ENCODE peak calls at places on chromosomes 3 and 15, in four cellular contexts. L is H1, Y is stomach, F is body of pancreas. Z is an unnamed sample.
A peak's percentile ranks its signal among the peaks of the same experiment; 100 is the strongest.

GRCh38 chr3:23602895-23603443 is 202.8 kb upstream of the UBE2E1 start:
- DNase-seq in L (peak; percentile 62), Y (no peak), F (no peak), Z (no peak)

GRCh38 chr15:63156086-63156707 is 1.1 kb downstream of the RPS27L start:
- DNase-seq in L (no peak), Y (no peak), F (no peak), Z (no peak)

GRCh38 chr3:185831990-185832389 is 7.1 kb upstream of the IGF2BP2 start:
- DNase-seq in L (no peak), Y (no peak), F (no peak), Z (no peak)

GRCh38 chr3:76527773-76528172 is 512.1 kb upstream of the ROBO2 start:
- DNase-seq in L (no peak), Y (no peak), F (no peak), Z (no peak)

GRCh38 chr3:122316368-122316767 is 8.7 kb upstream of the CSTA start:
- DNase-seq in L (no peak), Y (no peak), F (no peak), Z (no peak)

GRCh38 chr3:151879684-151880282 is 6.3 kb downstream of the SUCNR1 start:
- DNase-seq in L (no peak), Y (no peak), F (no peak), Z (no peak)

GRCh38 chr3:45417949-45418847 is 29.8 kb downstream of the LARS2 start:
- DNase-seq in L (no peak), Y (peak; percentile 37), F (peak; percentile 38), Z (no peak)

GRCh38 chr15:85334241-85334640 is 46.2 kb upstream of the AKAP13 start:
- DNase-seq in L (no peak), Y (no peak), F (no peak), Z (no peak)

GRCh38 chr3:133927543-133928066 is 31.9 kb upstream of the RAB6B start:
- DNase-seq in L (peak; percentile 87), Y (peak; percentile 61), F (peak; percentile 75), Z (peak; percentile 55)

GRCh38 chr3:52291508-52292181 is 4.0 kb downstream of the GLYCTK start:
- DNase-seq in L (peak; percentile 80), Y (no peak), F (peak; percentile 33), Z (no peak)

DNA sequence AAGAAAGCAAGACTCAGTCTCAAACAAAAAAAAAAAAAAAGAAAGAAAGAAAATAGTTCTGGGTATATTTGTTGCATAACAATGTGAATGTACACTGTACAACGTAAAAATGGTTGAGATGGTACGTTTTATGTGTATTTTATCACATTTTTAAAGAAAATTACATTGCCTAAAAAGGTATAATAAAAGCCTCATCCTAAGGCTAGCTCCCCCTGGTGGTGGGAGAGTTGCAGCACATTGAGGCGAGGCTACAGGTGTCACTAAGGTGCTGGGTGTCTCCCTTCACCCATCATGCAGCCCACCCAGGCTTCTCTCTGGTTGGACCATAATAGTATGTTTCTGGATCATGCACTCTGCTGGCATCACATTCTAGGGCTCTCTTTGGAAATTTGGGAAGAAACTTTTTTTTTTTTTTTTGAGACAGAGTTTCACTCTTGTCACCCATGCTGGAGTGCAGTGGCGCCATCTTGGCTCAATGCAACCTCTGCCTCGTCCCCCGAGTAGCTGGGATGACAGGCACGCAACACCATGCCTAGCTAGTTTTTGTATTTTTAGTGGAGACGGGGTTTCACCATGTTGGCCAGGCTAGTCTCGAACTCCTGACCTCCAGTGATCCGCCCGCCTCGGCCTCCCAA is 12.4 kb upstream of the RAB11A start:
- DNase-seq in L (peak; percentile 83), Y (peak; percentile 83), F (peak; percentile 82), Z (peak; percentile 56)
- TF ChIP-seq CTCF in L (peak; percentile 89), Y (peak; percentile 90), F (peak; percentile 75), Z (peak; percentile 76)

GRCh38 chr3:172751188-172751571 is 654 bp downstream of the ECT2 start:
- DNase-seq in L (no peak), Y (no peak), F (no peak), Z (no peak)

GRCh38 chr3:172750069-172750367 is 508 bp upstream of the ECT2 start:
- DNase-seq in L (no peak), Y (no peak), F (no peak), Z (no peak)

GRCh38 chr3:172750368-172751187 is at the start of gene ECT2:
- DNase-seq in L (peak; percentile 96), Y (peak; percentile 99), F (peak; percentile 99), Z (peak; percentile 98)

GRCh38 chr3:172746476-172746875 is 4.0 kb upstream of the ECT2 start:
- DNase-seq in L (no peak), Y (no peak), F (no peak), Z (no peak)

GRCh38 chr3:172749201-172749965 is 1.1 kb upstream of the ECT2 start:
- DNase-seq in L (no peak), Y (peak; percentile 39), F (peak; percentile 37), Z (peak; percentile 19)
- H3K4me1 ChIP-seq in L (no peaks in the 10 kb centered on the region), Y (peaks cover 44% of the 10 kb centered on the region), F (peaks cover 22% of the 10 kb centered on the region), Z (peaks cover 13% of the 10 kb centered on the region)

DNA sequence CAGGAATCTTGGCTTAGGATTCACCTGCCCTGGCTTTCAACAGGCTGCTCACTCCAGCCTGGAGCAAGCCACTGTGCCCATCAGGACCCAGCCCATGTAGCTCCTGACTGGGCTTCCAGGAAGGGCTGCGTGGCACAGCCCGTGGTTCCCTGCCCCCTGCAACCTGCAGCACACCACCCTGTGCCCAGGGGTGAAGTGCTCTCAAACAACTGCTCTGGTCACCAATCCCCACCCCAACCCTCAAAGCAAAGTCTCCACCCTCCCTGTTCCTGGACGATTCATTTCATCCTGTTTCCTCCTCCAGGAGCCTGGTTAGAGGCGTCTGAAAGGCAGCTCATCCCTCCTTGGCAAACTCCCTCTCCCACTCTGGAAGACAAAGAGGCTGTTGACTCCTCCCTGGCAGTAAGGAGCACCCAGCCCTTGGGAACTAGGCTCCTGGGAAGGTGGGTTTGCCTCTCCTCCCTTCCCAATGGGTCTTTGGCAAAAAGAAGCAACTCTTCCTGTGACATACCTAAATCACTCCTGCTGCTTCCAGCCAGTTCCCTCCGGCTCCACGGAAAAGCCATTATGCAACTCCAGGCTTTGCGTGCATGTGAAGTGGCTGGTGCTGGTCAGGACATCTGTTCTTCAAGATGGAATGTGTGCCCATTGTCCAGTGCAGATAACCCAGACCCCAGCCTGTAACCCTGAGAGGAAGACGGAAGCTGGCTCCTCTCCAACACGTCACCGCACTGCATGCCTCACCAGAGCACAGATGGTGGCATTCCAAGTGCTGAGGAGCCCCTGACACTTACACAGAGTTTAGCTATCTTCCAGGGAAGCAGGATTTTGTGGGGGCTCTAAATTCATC is 29.1 kb upstream of the VIPR1 start:
- DNase-seq in L (no peak), Y (peak; percentile 74), F (peak; percentile 26), Z (no peak)
- TF ChIP-seq POLR2A in L (no peak), Y (no peak), F (no peak), Z (no peak)

GRCh38 chr3:187802203-187802927 is 57.1 kb upstream of the BCL6 start:
- DNase-seq in L (no peak), Y (no peak), F (no peak), Z (no peak)
- TF ChIP-seq CTCF in L (no peak), Y (no peak), F (no peak), Z (no peak)

GRCh38 chr15:60096157-60096556 is 92.0 kb downstream of the FOXB1 start:
- DNase-seq in L (no peak), Y (no peak), F (no peak), Z (no peak)

GRCh38 chr15:60091150-60091549 is 87.0 kb downstream of the FOXB1 start:
- DNase-seq in L (no peak), Y (peak; percentile 76), F (peak; percentile 5), Z (no peak)

GRCh38 chr15:60095711-60096110 is 91.6 kb downstream of the FOXB1 start:
- DNase-seq in L (no peak), Y (no peak), F (no peak), Z (no peak)

GRCh38 chr15:60090747-60091146 is 86.6 kb downstream of the FOXB1 start:
- DNase-seq in L (no peak), Y (no peak), F (no peak), Z (no peak)

GRCh38 chr15:60093273-60094067 is 89.4 kb downstream of the FOXB1 start:
- DNase-seq in L (no peak), Y (peak; percentile 69), F (peak; percentile 58), Z (no peak)
- H3K4me1 ChIP-seq in L (no peaks in the 10 kb centered on the region), Y (peaks cover 3% of the 10 kb centered on the region), F (peaks cover 8% of the 10 kb centered on the region), Z (no peaks in the 10 kb centered on the region)

GRCh38 chr3:128495435-128495970 is 2.5 kb upstream of the GATA2 start:
- DNase-seq in L (peak; percentile 45), Y (no peak), F (peak; percentile 58), Z (no peak)
- TF ChIP-seq POLR2A in L (no peak), Y (no peak), F (no peak), Z (no peak)

DNA sequence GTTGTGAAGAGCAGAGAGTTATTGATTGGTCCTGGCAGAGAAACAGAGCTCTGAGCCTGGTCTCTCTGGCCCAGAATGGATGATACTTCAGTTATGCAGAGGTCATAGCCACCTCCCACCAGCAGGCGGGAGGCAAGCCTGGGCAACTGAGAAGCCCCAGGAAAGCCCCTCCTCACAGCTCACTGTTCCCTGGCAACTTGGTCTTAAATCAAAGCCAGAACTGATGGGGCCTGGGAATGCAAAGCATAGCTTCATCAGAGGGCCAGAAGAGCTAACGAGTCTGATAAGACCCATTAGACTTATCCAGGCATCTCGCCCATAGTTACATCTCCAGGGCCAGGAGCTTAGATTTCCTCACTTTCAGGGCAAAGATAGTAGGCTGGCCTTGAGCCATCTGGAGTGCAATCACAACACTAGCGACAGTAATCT is 5.5 kb upstream of the COLQ start:
- DNase-seq in L (peak; percentile 76), Y (no peak), F (peak; percentile 31), Z (no peak)
- TF ChIP-seq CTCF in L (peak; percentile 64), Y (no peak), F (no peak), Z (peak; percentile 12)

Z was measured in heart left ventricle.